ENCODE peak calls at places on chromosomes 12 and 14, in seven cellular contexts. W is MM.1S, V is kidney tubule cell, D is COR-L47, H is NCI-H510A treated with DMSO at 0.1 percent for 48 hours, N is naive B cell, S is NCI-H1694 treated with DMSO at 0.1 percent for 48 hours. Q is an unnamed sample.
A peak's percentile ranks its signal among the peaks of the same experiment; 100 is the strongest.

GRCh38 chr14:104544362-104544761 is 35.2 kb upstream of the C14orf180 start:
- DNase-seq in S (no peak), N (no peak), H (no peak), D (no peak), V (no peak), W (no peak), Q (no peak)

GRCh38 chr14:74585406-74586335 is 26.4 kb downstream of the LTBP2 start:
- DNase-seq in W (no peak), H (no peak), V (no peak), D (no peak), S (no peak), N (no peak), Q (no peak)

GRCh38 chr14:78142994-78143393 is 27.2 kb upstream of the NRXN3 start:
- DNase-seq in W (no peak), D (no peak), V (no peak), H (no peak), N (no peak), S (no peak), Q (no peak)

GRCh38 chr12:92619730-92620684 is 82.8 kb upstream of the PLEKHG7 start:
- DNase-seq in H (no peak), W (no peak), S (no peak), V (peak; percentile 10), N (no peak), D (no peak), Q (no peak)

GRCh38 chr12:71371132-71371531 is 68.5 kb upstream of the LGR5 start:
- DNase-seq in H (no peak), D (no peak), W (peak; percentile 48), N (no peak), S (no peak), V (peak; percentile 19), Q (no peak)

GRCh38 chr12:106302401-106303201 is at the start of gene TCP11L2:
- DNase-seq in H (peak; percentile 70), S (peak; percentile 42), N (peak; percentile 93), D (peak; percentile 70), V (peak; percentile 77), W (peak; percentile 83), Q (peak; percentile 87)

GRCh38 chr12:109266106-109266879 is 42.8 kb downstream of the FOXN4 start:
- DNase-seq in S (no peak), V (no peak), N (no peak), H (no peak), W (no peak), D (no peak), Q (no peak)

GRCh38 chr12:127781336-127781735 is 485.6 kb upstream of the TMEM132C start:
- DNase-seq in S (peak; percentile 7), N (no peak), W (no peak), V (no peak), H (no peak), D (no peak), Q (no peak)

GRCh38 chr12:71648537-71648936 is 15.1 kb downstream of the ZFC3H1 start:
- DNase-seq in H (no peak), S (no peak), W (no peak), N (no peak), V (no peak), D (no peak), Q (no peak)

GRCh38 chr14:49982082-49982481 is 89.2 kb downstream of the ARF6 start:
- DNase-seq in V (peak; percentile 85), D (no peak), S (no peak), H (no peak), N (no peak), W (no peak), Q (no peak)

GRCh38 chr12:109601557-109601956 is 28.0 kb downstream of the MVK start:
- DNase-seq in D (no peak), S (no peak), W (no peak), V (no peak), N (no peak), H (no peak), Q (no peak)

GRCh38 chr12:33476058-33476457 is 36.4 kb upstream of the SYT10 start:
- DNase-seq in V (peak; percentile 4), W (no peak), S (no peak), N (no peak), D (no peak), H (no peak), Q (no peak)

GRCh38 chr12:52156310-52156709 is 35.5 kb downstream of the KRT80 start:
- DNase-seq in V (peak; percentile 91), W (no peak), N (no peak), S (no peak), D (no peak), H (no peak), Q (no peak)

GRCh38 chr12:58491296-58491695 is 429.0 kb downstream of the LRIG3 start:
- DNase-seq in N (no peak), S (no peak), W (no peak), D (no peak), V (no peak), H (no peak), Q (no peak)

GRCh38 chr12:2582631-2583616 is 211.8 kb upstream of the FKBP4 start:
- DNase-seq in H (peak; percentile 45), N (no peak), D (peak; percentile 55), V (peak; percentile 55), W (peak; percentile 76), S (peak; percentile 37), Q (peak; percentile 88)

GRCh38 chr12:69238589-69239285 is 632 bp upstream of the CPSF6 start:
- DNase-seq in D (no peak), W (no peak), S (no peak), H (no peak), V (no peak), N (no peak), Q (no peak)

GRCh38 chr12:106114084-106115068 is 24.4 kb downstream of the NUAK1 start:
- DNase-seq in H (no peak), N (no peak), D (no peak), W (peak; percentile 44), S (no peak), V (peak; percentile 42), Q (no peak)

Q was measured in posterior cingulate gyrus.